ENCODE peak calls at places on chromosomes 16 and 17, in ten cellular contexts. S is stomach; G is cardiac muscle cell; I is neural progenitor cell; A is CD8-positive, alpha-beta memory T cell; Y is HCT116; U is ascending aorta; X is sigmoid colon; W is thoracic aorta; D is PC-3. V is an unnamed sample. For H3K4me1 and H3K27me3, the result is how much of the 10 kb centered on the place peaks cover.

GRCh38 chr16:84229421-84229820 is 10.4 kb downstream of the KCNG4 start:
- DNase-seq in S (no peak), G (no peak), I (no peak), A (no peak), Y (no peak), U (no peak), X (no peak), W (no peak), D (no peak), V (no peak)

GRCh38 chr16:760498-761343 is at the start of gene MSLN:
- DNase-seq in S (no peak), G (no peak), I (no peak), A (no peak), Y (peak), U (no peak), X (no peak), W (no peak), D (peak), V (no peak)

GRCh38 chr16:3808308-3809063 is 72.0 kb downstream of the CREBBP start:
- DNase-seq in S (no peak), G (no peak), I (no peak), A (no peak), Y (no peak), U (no peak), X (no peak), W (no peak), D (no peak), V (no peak)

GRCh38 chr17:40812639-40813038 is 9.8 kb downstream of the KRT10 start:
- DNase-seq in S (no peak), G (no peak), I (no peak), A (no peak), Y (no peak), U (no peak), X (no peak), W (no peak), D (no peak), V (no peak)

GRCh38 chr16:53926209-53926608 is 222.3 kb downstream of the FTO start:
- DNase-seq in S (no peak), G (no peak), I (no peak), A (no peak), Y (no peak), U (no peak), X (no peak), W (no peak), D (no peak), V (no peak)

GRCh38 chr16:1696863-1697262 is 9.1 kb upstream of the MAPK8IP3 start:
- DNase-seq in S (no peak), G (no peak), I (no peak), A (no peak), Y (no peak), U (no peak), X (no peak), W (no peak), D (peak), V (no peak)

GRCh38 chr17:41777157-41777578 is 9.3 kb downstream of the JUP start:
- DNase-seq in S (peak), G (peak), I (peak), A (no peak), Y (no peak), U (no peak), X (peak), W (no peak), D (no peak), V (no peak)

GRCh38 chr16:3020247-3020603 is at the start of gene TNFRSF12A:
- DNase-seq in S (peak), G (peak), I (peak), A (peak), Y (peak), U (peak), X (peak), W (no peak), D (peak), V (peak)

GRCh38 chr17:42866631-42867575 is 15.9 kb downstream of the AOC3 start:
- DNase-seq in S (no peak), G (no peak), I (no peak), A (no peak), Y (no peak), U (no peak), X (no peak), W (no peak), D (no peak), V (no peak)

GRCh38 chr17:82974136-82974952 is 105.1 kb upstream of the METRNL start:
- DNase-seq in S (no peak), G (no peak), I (no peak), A (no peak), Y (no peak), U (no peak), X (no peak), W (no peak), D (no peak), V (no peak)

GRCh38 chr16:1122031-1122765 is 26.2 kb upstream of the C1QTNF8 start:
- DNase-seq in S (no peak), G (no peak), I (no peak), A (no peak), Y (no peak), U (no peak), X (no peak), W (no peak), D (no peak), V (no peak)

GRCh38 chr16:10114411-10114810 is 67.8 kb downstream of the GRIN2A start:
- DNase-seq in S (no peak), G (no peak), I (no peak), A (no peak), Y (no peak), U (no peak), X (no peak), W (no peak), D (peak), V (no peak)

GRCh38 chr16:27318399-27319256 is 4.9 kb downstream of the IL4R start:
- DNase-seq in S (no peak), G (peak), I (no peak), A (peak), Y (no peak), U (peak), X (peak), W (no peak), D (no peak), V (peak)

GRCh38 chr16:79051313-79051712 is 549.2 kb downstream of the MAF start:
- DNase-seq in S (no peak), G (no peak), I (no peak), A (no peak), Y (no peak), U (no peak), X (no peak), W (no peak), D (no peak), V (no peak)

GRCh38 chr17:60535382-60536279 is 9.6 kb upstream of the APPBP2 start:
- DNase-seq in S (no peak), G (no peak), I (no peak), A (no peak), Y (no peak), U (no peak), X (no peak), W (no peak), D (no peak), V (no peak)

GRCh38 chr17:65547253-65547670 is 14.2 kb downstream of the AXIN2 start:
- DNase-seq in S (peak), G (no peak), I (no peak), A (no peak), Y (no peak), U (no peak), X (peak), W (no peak), D (no peak), V (no peak)

GRCh38 chr17:65370669-65371126 is 190.8 kb downstream of the AXIN2 start:
- DNase-seq in S (peak), G (no peak), I (peak), A (no peak), Y (no peak), U (no peak), X (no peak), W (no peak), D (peak), V (no peak)

GRCh38 chr17:80937501-80938356 is 53.9 kb upstream of the CHMP6 start:
- DNase-seq in S (no peak), G (no peak), I (peak), A (no peak), Y (no peak), U (no peak), X (peak), W (no peak), D (no peak), V (no peak)

GRCh38 chr17:43341705-43342600 is 56.8 kb upstream of the ARL4D start:
- DNase-seq in S (no peak), G (no peak), I (no peak), A (no peak), Y (no peak), U (no peak), X (no peak), W (no peak), D (peak), V (no peak)

GRCh38 chr17:79997004-79997673 is 38.5 kb downstream of the TBC1D16 start:
- DNase-seq in S (no peak), G (no peak), I (no peak), A (peak), Y (no peak), U (peak), X (no peak), W (no peak), D (no peak), V (peak)

GRCh38 chr17:29390856-29391631 is 881 bp downstream of the TAOK1 start:
- DNase-seq in S (no peak), G (peak), I (peak), A (no peak), Y (no peak), U (peak), X (no peak), W (no peak), D (no peak), V (no peak)

GRCh38 chr17:41521574-41522261 is 3.0 kb upstream of the KRT15 start:
- DNase-seq in S (peak), G (no peak), I (no peak), A (no peak), Y (peak), U (no peak), X (no peak), W (no peak), D (peak), V (no peak)

GRCh38 chr17:83109793-83110645 is 30.6 kb downstream of the METRNL start:
- DNase-seq in S (peak), G (peak), I (no peak), A (no peak), Y (peak), U (peak), X (peak), W (peak), D (peak), V (no peak)

GRCh38 chr17:21105081-21105480 is 21.7 kb upstream of the DHRS7B start:
- DNase-seq in S (no peak), G (no peak), I (no peak), A (no peak), Y (no peak), U (no peak), X (no peak), W (no peak), D (no peak), V (no peak)

GRCh38 chr17:28392491-28392890 is 13.5 kb downstream of the SLC46A1 start:
- DNase-seq in S (no peak), G (no peak), I (no peak), A (no peak), Y (no peak), U (no peak), X (no peak), W (no peak), D (no peak), V (no peak)

GRCh38 chr17:8905256-8905778 is 37.8 kb upstream of the PIK3R6 start:
- DNase-seq in S (no peak), G (no peak), I (no peak), A (no peak), Y (no peak), U (peak), X (no peak), W (no peak), D (no peak), V (peak)

GRCh38 chr17:81995463-81996231 is 18.2 kb downstream of the ASPSCR1 start:
- DNase-seq in S (no peak), G (no peak), I (no peak), A (no peak), Y (no peak), U (no peak), X (no peak), W (no peak), D (no peak), V (no peak)

GRCh38 chr16:67372664-67373063 is 20.6 kb downstream of the TPPP3 start:
- DNase-seq in S (no peak), G (no peak), I (no peak), A (no peak), Y (peak), U (no peak), X (no peak), W (no peak), D (peak), V (no peak)

GRCh38 chr17:80395402-80396151 is 19.4 kb upstream of the ENDOV start:
- DNase-seq in S (no peak), G (no peak), I (no peak), A (no peak), Y (no peak), U (no peak), X (no peak), W (no peak), D (no peak), V (no peak)

GRCh38 chr16:77759821-77760220 is 28.5 kb upstream of the VAT1L start:
- DNase-seq in S (no peak), G (no peak), I (no peak), A (no peak), Y (no peak), U (no peak), X (no peak), W (no peak), D (no peak), V (no peak)

GRCh38 chr16:2072926-2073325 is 25.1 kb downstream of the TSC2 start:
- DNase-seq in S (no peak), G (no peak), I (no peak), A (no peak), Y (no peak), U (no peak), X (no peak), W (no peak), D (no peak), V (no peak)

GRCh38 chr16:46727630-46728029 is 20.5 kb downstream of the MYLK3 start:
- DNase-seq in S (no peak), G (no peak), I (no peak), A (no peak), Y (no peak), U (no peak), X (no peak), W (no peak), D (no peak), V (no peak)

GRCh38 chr16:57610611-57611010 is 17.8 kb upstream of the ADGRG1 start:
- DNase-seq in S (no peak), G (no peak), I (no peak), A (no peak), Y (no peak), U (peak), X (peak), W (no peak), D (no peak), V (no peak)

GRCh38 chr16:57612494-57612893 is 15.9 kb upstream of the ADGRG1 start:
- DNase-seq in S (peak), G (no peak), I (no peak), A (no peak), Y (no peak), U (peak), X (peak), W (no peak), D (no peak), V (no peak)

GRCh38 chr16:57609541-57610401 is 18.7 kb upstream of the ADGRG1 start:
- DNase-seq in S (peak), G (no peak), I (no peak), A (peak), Y (no peak), U (peak), X (peak), W (no peak), D (no peak), V (peak)

GRCh38 chr16:57613514-57613913 is 14.9 kb upstream of the ADGRG1 start:
- DNase-seq in S (peak), G (no peak), I (no peak), A (peak), Y (no peak), U (peak), X (peak), W (no peak), D (no peak), V (no peak)

GRCh38 chr16:57611184-57611583 is 17.2 kb upstream of the ADGRG1 start:
- DNase-seq in S (no peak), G (no peak), I (no peak), A (no peak), Y (no peak), U (no peak), X (no peak), W (no peak), D (peak), V (no peak)
- H3K4me1 ChIP-seq in S (under half), G (under half), I (under half), A (under half), Y (under half), U (under half), X (under half), W (under half), D (under half), V (under half)

GRCh38 chr17:58756246-58757161 is 850 bp downstream of the PPM1E start:
- DNase-seq in S (no peak), G (peak), I (peak), A (no peak), Y (no peak), U (no peak), X (no peak), W (no peak), D (no peak), V (no peak)
- H3K27me3 ChIP-seq in S (half or more), G (under half), I (under half), A (under half), Y (under half), U (under half), X (under half), W (under half), D (half or more), V (under half)

GRCh38 chr17:50094243-50094752 is 853 bp upstream of the PDK2 start:
- DNase-seq in S (peak), G (peak), I (peak), A (peak), Y (peak), U (peak), X (peak), W (peak), D (peak), V (peak)

GRCh38 chr17:50096092-50096491 is 941 bp downstream of the PDK2 start:
- DNase-seq in S (peak), G (no peak), I (no peak), A (no peak), Y (no peak), U (no peak), X (no peak), W (no peak), D (no peak), V (no peak)

GRCh38 chr17:50094753-50095616 is at the start of gene PDK2:
- DNase-seq in S (peak), G (peak), I (peak), A (peak), Y (peak), U (peak), X (peak), W (peak), D (peak), V (peak)

GRCh38 chr17:50096758-50097157 is 1.6 kb downstream of the PDK2 start:
- DNase-seq in S (no peak), G (no peak), I (no peak), A (no peak), Y (no peak), U (no peak), X (no peak), W (no peak), D (no peak), V (no peak)

DNA sequence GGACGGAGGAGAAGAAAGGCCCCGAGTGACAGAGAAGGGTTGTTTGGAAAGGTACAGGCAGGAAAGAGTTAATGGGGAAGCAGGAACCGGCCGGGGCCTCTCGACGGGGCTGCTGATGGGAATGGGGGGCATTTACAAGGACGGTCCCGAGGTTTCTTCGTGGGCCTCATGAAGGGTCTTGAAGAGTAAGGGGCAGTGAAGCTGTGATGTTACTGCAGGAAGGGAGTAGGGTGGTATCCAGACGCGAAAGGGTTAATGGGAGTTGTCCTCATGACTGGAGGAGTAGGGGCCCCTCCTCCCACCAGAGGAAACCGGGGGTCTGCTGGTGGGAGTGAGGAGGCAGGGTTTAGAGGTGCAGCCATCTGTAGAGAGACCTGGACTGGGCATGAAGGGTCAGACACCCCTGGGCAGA is 481 bp downstream of the PDK2 start:
- DNase-seq in S (no peak), G (peak), I (peak), A (no peak), Y (no peak), U (no peak), X (no peak), W (no peak), D (no peak), V (no peak)
- H3K4me1 ChIP-seq in S (under half), G (under half), I (under half), A (under half), Y (under half), U (under half), X (under half), W (under half), D (under half), V (under half)

GRCh38 chr17:332558-333322 is 19.9 kb downstream of the RPH3AL start:
- DNase-seq in S (no peak), G (no peak), I (no peak), A (no peak), Y (no peak), U (peak), X (peak), W (no peak), D (no peak), V (no peak)
- H3K27me3 ChIP-seq in S (under half), G (under half), I (under half), A (under half), Y (under half), U (under half), X (under half), W (under half), D (under half), V (under half)

GRCh38 chr16:17598968-17599367 is 128.2 kb upstream of the XYLT1 start:
- DNase-seq in S (no peak), G (no peak), I (no peak), A (no peak), Y (no peak), U (no peak), X (no peak), W (no peak), D (no peak), V (no peak)
- H3K4me1 ChIP-seq in S (under half), G (under half), I (under half), A (under half), Y (under half), U (under half), X (under half), W (under half), D (under half), V (under half)

DNA sequence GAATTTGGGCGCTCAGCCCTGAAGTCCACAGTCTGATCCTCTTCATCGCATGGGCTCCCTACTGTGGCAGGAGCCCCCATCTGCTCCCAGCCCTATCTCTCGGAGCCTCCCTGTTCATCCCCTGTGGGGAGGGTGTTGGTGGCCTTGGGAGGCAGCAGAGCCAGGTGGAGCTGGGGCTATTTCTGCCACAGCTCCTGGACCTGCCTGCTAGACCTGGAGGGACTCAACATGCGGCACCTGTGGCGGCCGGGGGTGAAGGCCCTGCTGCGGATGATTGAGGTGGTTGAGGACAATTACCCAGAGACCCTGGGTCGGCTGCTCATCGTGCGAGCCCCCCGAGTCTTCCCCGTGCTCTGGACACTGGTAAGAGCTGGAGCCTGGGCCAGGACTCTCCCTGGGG is 30.5 kb downstream of the NAGPA start:
- DNase-seq in S (no peak), G (no peak), I (no peak), A (no peak), Y (no peak), U (no peak), X (no peak), W (no peak), D (no peak), V (no peak)
- H3K27me3 ChIP-seq in S (under half), G (under half), I (under half), A (under half), Y (under half), U (under half), X (under half), W (under half), D (under half), V (under half)

DNA sequence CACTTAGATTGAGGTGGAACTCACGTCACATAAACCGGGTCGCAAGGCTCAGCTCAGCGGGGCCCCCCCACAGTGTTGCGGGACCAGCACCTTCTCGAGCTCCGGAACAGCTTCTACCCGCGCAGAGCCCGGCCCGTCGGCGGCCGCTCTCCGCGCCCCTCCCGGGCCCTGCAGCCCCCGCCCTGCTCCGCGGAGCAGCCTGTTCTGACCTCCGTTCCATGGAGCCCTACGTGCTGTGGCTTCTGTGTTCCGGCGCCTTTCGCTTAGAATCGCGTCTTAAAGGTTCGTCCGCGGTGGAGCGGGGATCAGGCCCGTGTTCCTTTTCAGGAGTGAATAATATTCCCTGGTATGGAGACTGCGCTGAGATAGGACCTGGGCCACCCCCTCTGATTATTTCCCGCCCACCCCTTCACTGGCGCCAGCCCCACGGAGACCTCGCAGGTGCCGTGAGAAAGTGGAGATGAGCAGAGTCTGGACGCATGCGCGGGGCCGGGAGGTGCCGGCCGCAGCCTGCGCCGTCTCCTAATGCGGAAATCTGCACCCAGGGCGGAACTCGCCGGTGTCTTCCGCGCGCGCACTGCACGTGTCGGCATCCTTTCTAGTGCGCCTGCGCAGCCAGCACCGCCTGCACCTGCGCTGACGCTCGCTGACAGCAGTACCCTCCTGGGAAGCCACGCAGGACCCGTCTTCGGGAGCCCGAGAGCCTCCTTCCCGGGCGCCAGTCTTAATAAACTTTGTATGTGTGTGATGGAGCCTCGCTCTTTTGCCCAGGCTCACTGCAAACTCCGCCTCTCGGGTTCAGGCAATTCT is 30.9 kb downstream of the ZNF778 start:
- DNase-seq in S (no peak), G (no peak), I (no peak), A (no peak), Y (no peak), U (no peak), X (no peak), W (no peak), D (no peak), V (no peak)
- H3K4me1 ChIP-seq in S (under half), G (under half), I (under half), A (under half), Y (under half), U (under half), X (under half), W (under half), D (under half), V (under half)

V was measured in CD8-positive, alpha-beta T cell.